ENCODE peak calls at places on chromosomes 2 and 18, in four cellular contexts. One of them, this sample, is unnamed.

GRCh38 chr2:232887171-232887850 is 17.2 kb downstream of the SNORC start:
- DNase-seq in kidney: no peak
- DNase-seq in brain microvascular endothelial cell: no peak
- DNase-seq in testis: peak; percentile 12
- DNase-seq in this sample: peak; percentile 24

GRCh38 chr2:26529406-26530070 is 51.6 kb upstream of the OTOF start:
- DNase-seq in kidney: peak; percentile 29
- DNase-seq in brain microvascular endothelial cell: no peak
- DNase-seq in testis: no peak
- DNase-seq in this sample: no peak

GRCh38 chr2:24225883-24226282 is 51.0 kb downstream of the FAM228A start:
- DNase-seq in kidney: no peak
- DNase-seq in brain microvascular endothelial cell: no peak
- DNase-seq in testis: no peak
- DNase-seq in this sample: no peak

GRCh38 chr2:144996225-144996795 is 476.4 kb upstream of the ZEB2 start:
- DNase-seq in kidney: no peak
- DNase-seq in brain microvascular endothelial cell: no peak
- DNase-seq in testis: no peak
- DNase-seq in this sample: no peak

GRCh38 chr18:48782381-48782841 is 168.4 kb downstream of the SMAD7 start:
- DNase-seq in kidney: peak; percentile 78
- DNase-seq in brain microvascular endothelial cell: no peak
- DNase-seq in testis: no peak
- DNase-seq in this sample: no peak

GRCh38 chr18:68121826-68122225 is 593.1 kb downstream of the TMX3 start:
- DNase-seq in kidney: no peak
- DNase-seq in brain microvascular endothelial cell: no peak
- DNase-seq in testis: no peak
- DNase-seq in this sample: no peak

GRCh38 chr2:127362486-127362885 is 25.3 kb downstream of the MAP3K2 start:
- DNase-seq in kidney: no peak
- DNase-seq in brain microvascular endothelial cell: no peak
- DNase-seq in testis: no peak
- DNase-seq in this sample: no peak

GRCh38 chr2:86105969-86106945 is at the start of gene PTCD3:
- DNase-seq in kidney: peak; percentile 97
- DNase-seq in brain microvascular endothelial cell: peak; percentile 95
- DNase-seq in testis: peak; percentile 98
- DNase-seq in this sample: peak; percentile 93

GRCh38 chr2:30798536-30798991 is 8.7 kb downstream of the CAPN13 start:
- DNase-seq in kidney: no peak
- DNase-seq in brain microvascular endothelial cell: no peak
- DNase-seq in testis: no peak
- DNase-seq in this sample: no peak

GRCh38 chr2:81984969-81985637 is 1680.6 kb upstream of the LRRTM1 start:
- DNase-seq in kidney: peak; percentile 69
- DNase-seq in brain microvascular endothelial cell: no peak
- DNase-seq in testis: peak; percentile 22
- DNase-seq in this sample: no peak

GRCh38 chr2:198763793-198764192 is 693.9 kb downstream of the SATB2 start:
- DNase-seq in kidney: no peak
- DNase-seq in brain microvascular endothelial cell: no peak
- DNase-seq in testis: no peak
- DNase-seq in this sample: no peak

GRCh38 chr2:38345323-38346038 is 31.6 kb downstream of the ATL2 start:
- DNase-seq in kidney: no peak
- DNase-seq in brain microvascular endothelial cell: no peak
- DNase-seq in testis: no peak
- DNase-seq in this sample: no peak

GRCh38 chr2:105800036-105800755 is 55.5 kb downstream of the NCK2 start:
- DNase-seq in kidney: no peak
- DNase-seq in brain microvascular endothelial cell: no peak
- DNase-seq in testis: no peak
- DNase-seq in this sample: no peak
- TF ChIP-seq CTCF in kidney: no peak
- TF ChIP-seq CTCF in brain microvascular endothelial cell: no peak
- TF ChIP-seq CTCF in testis: no peak
- TF ChIP-seq CTCF in this sample: no peak

DNA sequence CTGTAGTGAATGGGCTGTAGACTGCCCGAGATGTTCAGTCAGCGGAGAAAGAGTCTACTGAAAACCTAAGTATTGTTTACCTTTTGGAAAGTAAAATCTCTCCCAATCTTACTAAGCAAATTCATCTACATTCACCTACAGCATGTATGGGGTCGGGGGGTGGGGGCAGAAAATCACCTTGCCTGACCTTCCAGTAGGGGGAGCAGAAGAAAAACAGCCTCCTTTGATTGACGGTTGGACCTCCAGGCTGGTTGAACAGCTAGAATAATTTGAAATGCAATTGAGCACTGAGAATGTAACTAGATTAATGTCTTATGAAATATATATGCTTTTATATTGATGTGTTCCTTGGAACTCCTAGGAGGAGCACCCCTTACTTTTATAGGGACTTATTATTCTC is 10.0 kb downstream of the LRATD1 start:
- DNase-seq in kidney: no peak
- DNase-seq in brain microvascular endothelial cell: no peak
- DNase-seq in testis: no peak
- DNase-seq in this sample: no peak
- TF ChIP-seq CTCF in kidney: no peak
- TF ChIP-seq CTCF in brain microvascular endothelial cell: no peak
- TF ChIP-seq CTCF in testis: no peak
- TF ChIP-seq CTCF in this sample: no peak

GRCh38 chr18:44816449-44816848 is 135.8 kb downstream of the SETBP1 start:
- DNase-seq in kidney: no peak
- DNase-seq in brain microvascular endothelial cell: no peak
- DNase-seq in testis: no peak
- DNase-seq in this sample: no peak
- TF ChIP-seq CTCF in kidney: no peak
- TF ChIP-seq CTCF in brain microvascular endothelial cell: no peak
- TF ChIP-seq CTCF in testis: no peak
- TF ChIP-seq CTCF in this sample: no peak

GRCh38 chr2:43143756-43144155 is 82.7 kb downstream of the ZFP36L2 start:
- DNase-seq in kidney: no peak
- DNase-seq in brain microvascular endothelial cell: no peak
- DNase-seq in testis: no peak
- DNase-seq in this sample: no peak

GRCh38 chr2:43149482-43150107 is 76.8 kb downstream of the ZFP36L2 start:
- DNase-seq in kidney: no peak
- DNase-seq in brain microvascular endothelial cell: no peak
- DNase-seq in testis: no peak
- DNase-seq in this sample: no peak

GRCh38 chr2:43142921-43143438 is 83.4 kb downstream of the ZFP36L2 start:
- DNase-seq in kidney: peak; percentile 63
- DNase-seq in brain microvascular endothelial cell: no peak
- DNase-seq in testis: no peak
- DNase-seq in this sample: no peak

GRCh38 chr2:43144265-43144664 is 82.1 kb downstream of the ZFP36L2 start:
- DNase-seq in kidney: no peak
- DNase-seq in brain microvascular endothelial cell: no peak
- DNase-seq in testis: no peak
- DNase-seq in this sample: no peak

DNA sequence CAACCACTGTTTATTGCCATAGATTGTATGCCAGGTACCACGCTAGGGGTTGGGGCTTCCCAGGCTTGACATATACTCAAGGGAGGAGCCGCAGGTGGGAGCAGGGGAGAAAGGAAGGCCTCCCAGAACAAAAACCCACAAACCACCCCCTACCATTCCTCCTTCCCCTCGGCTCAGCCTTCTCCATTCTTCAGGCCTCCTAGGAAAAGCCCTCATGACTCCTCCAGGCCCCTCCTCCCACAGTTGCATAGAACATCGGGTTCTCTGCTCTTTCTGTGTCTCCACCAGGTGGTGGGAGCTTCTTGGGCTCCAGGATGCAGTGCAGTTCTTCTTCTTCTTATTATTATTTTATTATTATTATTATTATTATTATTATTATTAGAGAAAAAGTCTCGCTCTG is 80.3 kb downstream of the ZFP36L2 start:
- DNase-seq in kidney: no peak
- DNase-seq in brain microvascular endothelial cell: no peak
- DNase-seq in testis: no peak
- DNase-seq in this sample: no peak
- TF ChIP-seq CTCF in kidney: no peak
- TF ChIP-seq CTCF in brain microvascular endothelial cell: peak; percentile 11
- TF ChIP-seq CTCF in testis: no peak
- TF ChIP-seq CTCF in this sample: no peak